ENCODE peak calls at places on chromosomes 16 and 17, in four cellular contexts. H is K562, Y is GM12878, V is HepG2. U is an unnamed sample.

GRCh38 chr17:68682913-68683312 is 81.7 kb upstream of the FAM20A start:
- DNase-seq in H (no peak), Y (no peak), V (no peak), U (no peak)

GRCh38 chr16:71767060-71767900 is 41.4 kb downstream of the AP1G1 start:
- DNase-seq in Y (no peak), H (no peak), V (no peak), U (no peak)

GRCh38 chr16:733382-734207 is 6.7 kb downstream of the HAGHL start:
- DNase-seq in Y (no peak), V (no peak), H (peak; percentile 58), U (no peak)

GRCh38 chr17:5838661-5839300 is 231.4 kb upstream of the WSCD1 start:
- DNase-seq in H (no peak), Y (no peak), V (no peak), U (no peak)

GRCh38 chr16:67392301-67393059 is 818 bp downstream of the TPPP3 start:
- DNase-seq in V (no peak), H (no peak), Y (no peak), U (no peak)

GRCh38 chr16:87441886-87442580 is 49.9 kb downstream of the MAP1LC3B start:
- DNase-seq in Y (no peak), H (no peak), V (no peak), U (no peak)

GRCh38 chr17:72631568-72631967 is 460.9 kb downstream of the SLC39A11 start:
- DNase-seq in V (peak; percentile 85), H (no peak), Y (no peak), U (no peak)

GRCh38 chr16:18782697-18783429 is 7.3 kb downstream of the RPS15A start:
- DNase-seq in H (no peak), V (no peak), Y (no peak), U (no peak)

GRCh38 chr17:75684924-75685323 is 17.8 kb downstream of the SAP30BP start:
- DNase-seq in H (no peak), V (no peak), Y (no peak), U (no peak)

GRCh38 chr17:64216030-64216384 is 47.1 kb downstream of the TEX2 start:
- DNase-seq in V (no peak), H (no peak), Y (no peak), U (no peak)

GRCh38 chr17:64005734-64006167 is 7.6 kb downstream of the PRR29 start:
- DNase-seq in Y (no peak), V (peak; percentile 62), H (peak; percentile 64), U (no peak)

GRCh38 chr16:728890-729744 is 2.2 kb downstream of the HAGHL start:
- DNase-seq in H (no peak), Y (no peak), V (no peak), U (no peak)

GRCh38 chr16:86344881-86345280 is 165.4 kb upstream of the FOXF1 start:
- DNase-seq in H (no peak), V (no peak), Y (no peak), U (no peak)

DNA sequence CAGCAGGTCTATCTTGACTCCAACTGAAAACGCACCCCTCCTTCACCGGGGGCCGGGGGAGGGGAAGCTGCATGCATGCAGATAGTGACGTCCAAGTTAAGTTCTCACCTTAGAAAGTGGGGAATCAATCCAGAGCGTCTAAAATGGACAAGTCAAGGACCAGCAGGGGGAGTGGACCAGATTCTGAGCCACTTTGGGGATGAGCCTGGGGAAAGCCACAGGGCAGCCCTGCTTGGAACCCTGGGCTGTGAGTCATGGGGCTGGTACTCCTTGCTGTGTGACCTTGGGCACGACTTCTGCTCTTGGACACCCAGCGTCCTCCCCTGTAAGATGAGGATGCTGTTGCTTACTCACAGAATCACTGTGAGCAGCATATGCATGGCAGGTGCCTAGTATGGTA is 9.1 kb downstream of the TNFRSF13B start:
- DNase-seq in V (no peak), Y (no peak), H (peak; percentile 6), U (no peak)
- TF ChIP-seq FOXK2 in V (no peak), Y (no peak), H (no peak), U (no peak)

GRCh38 chr17:61376931-61377838 is 22.5 kb upstream of the TBX2 start:
- DNase-seq in Y (no peak), H (no peak), V (no peak), U (no peak)
- TF ChIP-seq FOXK2 in Y (no peak), H (no peak), V (no peak), U (no peak)

GRCh38 chr17:47288531-47289116 is 35.0 kb downstream of the ITGB3 start:
- DNase-seq in H (peak; percentile 98), V (no peak), Y (no peak), U (no peak)
- TF ChIP-seq FOXK2 in H (peak; percentile 58), V (no peak), Y (no peak), U (no peak)

DNA sequence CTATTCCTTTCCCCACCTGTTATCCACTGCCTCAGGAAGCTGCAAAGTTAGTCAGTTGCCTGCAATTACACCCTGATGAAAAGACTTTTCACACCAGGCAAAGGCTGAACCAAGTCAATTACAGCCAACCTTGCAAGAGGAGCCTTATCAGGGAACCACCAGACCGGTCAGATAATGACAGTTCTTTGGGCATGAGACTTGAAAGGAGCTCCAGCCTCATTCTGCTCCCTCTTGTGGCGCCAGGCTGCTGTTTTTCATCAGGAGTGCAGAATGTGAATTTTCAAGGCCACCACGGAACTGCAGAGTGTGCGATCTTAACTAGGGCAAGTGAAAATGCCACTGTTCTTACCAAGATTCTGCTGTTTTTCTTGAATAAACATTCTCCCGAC is 22.5 kb downstream of the DNAI2 start:
- DNase-seq in Y (no peak), V (peak; percentile 65), H (peak; percentile 96), U (peak; percentile 56)
- TF ChIP-seq FOXK2 in Y (no peak), V (no peak), H (peak; percentile 9), U (no peak)

GRCh38 chr17:4833941-4834501 is 881 bp downstream of the MINK1 start:
- DNase-seq in Y (no peak), H (peak; percentile 50), V (peak; percentile 68), U (peak; percentile 22)
- TF ChIP-seq FOXK2 in Y (peak; percentile 24), H (peak; percentile 83), V (no peak), U (no peak)

DNA sequence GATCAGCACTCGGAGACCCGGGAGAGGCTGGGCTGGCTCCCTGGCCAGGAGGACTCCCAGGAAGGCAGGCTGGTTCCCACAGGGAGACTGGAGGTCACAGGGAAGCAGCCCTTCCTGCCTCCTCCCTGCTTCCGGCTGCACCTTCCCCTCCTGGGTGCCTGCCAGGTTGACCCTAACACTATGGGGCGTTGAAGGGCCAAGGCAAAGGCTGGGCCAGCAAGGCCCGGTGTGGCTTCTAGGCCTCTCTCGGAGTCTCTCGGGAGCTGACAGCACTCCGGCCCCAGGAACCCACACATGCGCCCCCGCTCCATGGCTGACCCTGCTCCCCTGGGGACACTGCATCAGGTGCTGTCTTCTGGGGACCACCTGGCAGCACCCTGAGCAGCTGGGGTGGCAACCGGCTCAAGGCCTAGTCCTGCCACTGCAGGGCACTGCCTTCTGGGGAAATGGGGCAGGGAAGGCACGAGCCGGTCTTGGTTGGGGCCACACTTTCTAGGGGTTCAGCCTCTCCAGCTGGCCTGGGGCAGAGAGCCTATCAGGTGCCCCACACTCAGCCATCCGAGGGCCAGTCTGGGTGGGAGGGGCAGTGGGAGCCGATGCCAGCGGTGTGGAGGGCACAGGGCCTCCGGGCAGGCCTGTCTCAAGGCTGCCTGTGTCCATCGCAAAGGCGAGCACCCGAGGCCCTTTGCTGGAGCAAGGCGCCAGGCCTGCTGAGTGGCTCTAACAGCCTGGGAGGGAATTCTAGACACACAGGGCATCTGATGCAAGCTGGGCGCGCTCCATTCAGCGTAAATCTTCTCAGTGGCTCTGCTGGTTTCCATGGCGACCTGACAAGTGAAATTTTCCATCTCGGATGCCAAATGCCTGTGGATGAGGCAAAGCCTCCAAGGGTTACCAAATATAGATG is 5.6 kb upstream of the MTSS2 start:
- DNase-seq in H (no peak), V (peak; percentile 48), Y (no peak), U (no peak)
- TF ChIP-seq FOXK2 in H (no peak), V (no peak), Y (no peak), U (no peak)

GRCh38 chr17:67109111-67109510 is 64.8 kb downstream of the CACNG1 start:
- DNase-seq in Y (no peak), H (no peak), V (no peak), U (no peak)

GRCh38 chr17:67110619-67111018 is 66.3 kb downstream of the CACNG1 start:
- DNase-seq in V (no peak), Y (no peak), H (peak; percentile 48), U (no peak)

GRCh38 chr17:67107811-67108210 is 63.5 kb downstream of the CACNG1 start:
- DNase-seq in Y (no peak), H (no peak), V (no peak), U (no peak)

GRCh38 chr17:67108411-67108810 is 64.1 kb downstream of the CACNG1 start:
- DNase-seq in Y (no peak), H (no peak), V (no peak), U (no peak)

DNA sequence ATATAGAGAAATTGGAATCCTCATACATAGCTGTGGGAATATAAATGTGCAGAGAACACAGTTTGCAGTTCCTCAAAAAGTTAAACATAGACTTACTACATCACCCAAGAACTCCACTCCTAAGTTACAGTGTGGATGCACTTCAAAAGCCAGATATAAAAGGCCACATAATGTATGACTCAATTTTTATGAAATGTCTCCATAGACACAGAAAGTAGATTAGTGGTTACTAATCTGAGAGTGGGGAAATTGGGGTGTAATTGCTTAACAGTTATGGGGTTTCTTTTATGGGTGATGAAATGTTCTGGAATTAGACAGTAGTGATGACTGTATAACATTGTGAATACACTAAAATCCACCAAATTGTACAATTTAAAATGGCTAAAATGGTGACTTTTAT is 60.9 kb downstream of the CACNG1 start:
- DNase-seq in H (no peak), V (no peak), Y (no peak), U (no peak)
- TF ChIP-seq FOXK2 in H (no peak), V (no peak), Y (no peak), U (no peak)

DNA sequence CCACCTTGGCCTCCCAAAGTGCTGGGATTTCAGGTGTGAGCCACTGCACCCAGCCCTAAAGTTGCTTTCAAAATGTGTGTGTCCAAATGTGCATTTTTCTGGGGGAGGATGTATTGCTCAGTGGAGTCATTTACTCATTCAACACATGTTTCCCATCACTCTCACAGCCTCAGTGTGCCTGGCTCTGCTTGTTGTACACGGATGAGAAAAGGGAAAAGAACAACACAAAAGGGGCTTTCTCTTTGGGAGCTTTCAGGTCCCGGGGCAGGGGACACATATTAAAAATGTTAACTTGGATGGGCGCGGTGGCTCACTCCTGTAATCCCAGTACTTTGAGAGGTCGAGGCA is 1.7 kb upstream of the PPL start:
- DNase-seq in Y (no peak), H (no peak), V (no peak), U (no peak)
- TF ChIP-seq FOXK2 in Y (no peak), H (no peak), V (no peak), U (no peak)

DNA sequence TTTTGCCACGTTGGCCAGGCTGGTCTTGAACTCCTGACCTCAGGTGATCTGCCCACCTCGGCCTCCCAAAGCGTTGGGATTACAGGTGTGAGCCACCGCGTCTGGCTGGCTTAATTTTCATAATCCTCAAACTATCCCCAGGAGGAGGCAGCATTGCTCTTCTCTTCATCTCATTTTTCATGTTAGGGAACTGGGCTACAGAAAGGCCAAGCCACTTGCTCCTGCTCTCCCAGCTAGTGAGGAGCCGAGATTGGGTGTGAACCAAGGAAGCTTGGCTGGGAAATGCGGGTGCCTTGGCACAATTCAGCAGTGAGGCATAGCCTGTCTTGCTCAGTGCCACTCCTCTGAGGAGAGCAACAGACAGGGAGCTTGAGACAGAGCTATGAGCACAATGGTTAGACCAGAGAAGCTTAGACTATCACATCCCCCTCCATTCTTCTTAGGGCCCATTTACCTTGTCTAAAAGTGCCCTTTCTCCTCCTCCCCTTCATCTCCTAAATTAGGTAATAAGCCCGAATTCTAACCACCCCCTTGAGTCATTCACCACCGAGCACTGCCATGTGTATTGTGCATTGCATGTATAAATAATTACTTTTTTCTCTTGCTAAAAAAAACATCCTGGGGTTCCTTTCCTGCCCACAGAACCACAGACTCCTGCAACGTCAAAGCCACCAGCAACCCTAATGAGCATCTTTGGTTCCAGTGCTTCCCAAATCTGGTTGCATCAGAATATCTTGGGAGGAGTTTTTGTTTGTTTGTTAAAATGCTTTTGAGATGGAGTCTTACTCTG is 20.0 kb upstream of the KIF19 start:
- DNase-seq in Y (no peak), H (no peak), V (no peak), U (no peak)
- TF ChIP-seq FOXK2 in Y (no peak), H (no peak), V (no peak), U (no peak)

U was measured in HEK293T.